ENCODE peak calls at places on chromosomes 16 and 17, in seven cellular contexts. One of them, this sample, is unnamed.

GRCh38 chr17:4565209-4566141 is 5.1 kb upstream of the GGT6 start:
- DNase-seq in H1: no peak
- DNase-seq in mesenchymal stem cell: peak; percentile 82
- DNase-seq in IMR-90: peak; percentile 75
- DNase-seq in trophoblast cell: peak; percentile 29
- DNase-seq in mesendoderm: peak; percentile 89
- DNase-seq in neuronal stem cell: peak; percentile 61
- DNase-seq in this sample: peak; percentile 89

GRCh38 chr17:49944451-49944850 is 24.5 kb upstream of the DLX4 start:
- DNase-seq in H1: no peak
- DNase-seq in trophoblast cell: no peak
- DNase-seq in IMR-90: no peak
- DNase-seq in mesenchymal stem cell: no peak
- DNase-seq in mesendoderm: peak; percentile 34
- DNase-seq in neuronal stem cell: no peak
- DNase-seq in this sample: no peak

GRCh38 chr17:67378444-67379250 is 1.6 kb downstream of the PITPNC1 start:
- DNase-seq in mesendoderm: peak; percentile 95
- DNase-seq in IMR-90: peak; percentile 82
- DNase-seq in neuronal stem cell: peak; percentile 82
- DNase-seq in mesenchymal stem cell: peak; percentile 86
- DNase-seq in trophoblast cell: peak; percentile 84
- DNase-seq in H1: no peak
- DNase-seq in this sample: peak; percentile 95

GRCh38 chr16:75288596-75289120 is 37.2 kb upstream of the BCAR1 start:
- DNase-seq in neuronal stem cell: no peak
- DNase-seq in H1: no peak
- DNase-seq in IMR-90: no peak
- DNase-seq in mesendoderm: no peak
- DNase-seq in mesenchymal stem cell: no peak
- DNase-seq in trophoblast cell: no peak
- DNase-seq in this sample: no peak

GRCh38 chr16:47045459-47045858 is 72.0 kb upstream of the DNAJA2 start:
- DNase-seq in trophoblast cell: no peak
- DNase-seq in mesenchymal stem cell: peak; percentile 7
- DNase-seq in IMR-90: no peak
- DNase-seq in neuronal stem cell: no peak
- DNase-seq in mesendoderm: no peak
- DNase-seq in H1: no peak
- DNase-seq in this sample: no peak

GRCh38 chr16:21283521-21284289 is 5.6 kb upstream of the CRYM start:
- DNase-seq in mesenchymal stem cell: peak; percentile 21
- DNase-seq in H1: peak; percentile 41
- DNase-seq in neuronal stem cell: peak; percentile 72
- DNase-seq in mesendoderm: peak; percentile 73
- DNase-seq in trophoblast cell: no peak
- DNase-seq in IMR-90: peak; percentile 25
- DNase-seq in this sample: peak; percentile 86

GRCh38 chr16:86029131-86029741 is 130.3 kb downstream of the IRF8 start:
- DNase-seq in mesenchymal stem cell: peak; percentile 90
- DNase-seq in IMR-90: peak; percentile 68
- DNase-seq in neuronal stem cell: no peak
- DNase-seq in mesendoderm: no peak
- DNase-seq in H1: no peak
- DNase-seq in trophoblast cell: no peak
- DNase-seq in this sample: no peak

GRCh38 chr16:23594186-23594585 is 1.9 kb downstream of the NDUFAB1 start:
- DNase-seq in IMR-90: no peak
- DNase-seq in mesendoderm: no peak
- DNase-seq in trophoblast cell: no peak
- DNase-seq in mesenchymal stem cell: no peak
- DNase-seq in neuronal stem cell: no peak
- DNase-seq in H1: no peak
- DNase-seq in this sample: no peak

GRCh38 chr17:10532026-10532425 is 13.7 kb upstream of the MYH1 start:
- DNase-seq in IMR-90: no peak
- DNase-seq in mesendoderm: no peak
- DNase-seq in trophoblast cell: no peak
- DNase-seq in mesenchymal stem cell: no peak
- DNase-seq in neuronal stem cell: no peak
- DNase-seq in H1: no peak
- DNase-seq in this sample: no peak

DNA sequence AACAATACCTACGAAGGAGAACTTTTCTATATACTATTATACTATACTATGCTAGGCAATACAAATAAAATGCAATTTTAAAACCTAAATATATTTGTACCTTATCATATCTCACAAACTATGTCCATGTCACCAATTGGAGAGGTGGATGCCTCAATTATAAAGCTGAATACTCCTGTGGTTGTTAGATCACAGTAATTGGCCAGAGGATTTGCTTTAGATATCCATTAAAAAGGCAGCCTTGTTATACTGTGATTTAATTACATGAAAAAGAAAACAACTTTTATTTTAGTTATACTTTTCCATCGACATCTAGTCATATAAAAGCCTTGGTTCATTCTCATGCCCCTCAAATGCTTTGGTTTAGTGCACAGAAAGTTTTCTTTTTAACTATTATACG is 129.3 kb downstream of the BRIP1 start:
- DNase-seq in IMR-90: no peak
- DNase-seq in neuronal stem cell: no peak
- DNase-seq in mesendoderm: no peak
- DNase-seq in H1: no peak
- DNase-seq in trophoblast cell: no peak
- DNase-seq in mesenchymal stem cell: no peak
- DNase-seq in this sample: no peak
- H2BK5ac ChIP-seq in IMR-90: no peak overlapping the region
- H2BK5ac ChIP-seq in neuronal stem cell: no peak overlapping the region
- H2BK5ac ChIP-seq in mesendoderm: no peak overlapping the region
- H2BK5ac ChIP-seq in H1: no peak overlapping the region
- H2BK5ac ChIP-seq in trophoblast cell: no peak overlapping the region
- H2BK5ac ChIP-seq in mesenchymal stem cell: no peak overlapping the region
- H2BK5ac ChIP-seq in this sample: no peak overlapping the region

DNA sequence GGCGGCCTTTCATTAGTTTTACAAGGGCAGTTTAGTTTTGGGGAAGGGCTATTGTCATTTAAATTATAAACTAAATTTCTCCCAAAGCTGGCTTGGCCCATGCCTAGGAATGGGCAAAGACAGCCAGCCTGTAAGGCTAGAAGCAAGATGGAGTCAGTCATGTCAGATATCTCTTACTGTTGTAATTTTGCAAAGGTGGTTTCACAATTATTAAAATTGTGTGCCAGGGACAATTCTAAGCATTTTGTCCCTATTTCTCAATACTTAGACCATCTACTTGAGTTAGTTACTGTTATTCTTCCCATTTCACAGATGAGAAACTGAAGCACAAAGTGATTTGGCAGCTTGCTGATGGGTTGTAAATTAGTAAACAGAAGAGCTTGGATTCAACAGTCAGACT is 467.7 kb upstream of the GOT2 start:
- DNase-seq in mesenchymal stem cell: no peak
- DNase-seq in neuronal stem cell: no peak
- DNase-seq in trophoblast cell: no peak
- DNase-seq in mesendoderm: no peak
- DNase-seq in H1: no peak
- DNase-seq in IMR-90: no peak
- DNase-seq in this sample: no peak
- H2BK5ac ChIP-seq in mesenchymal stem cell: no peak overlapping the region
- H2BK5ac ChIP-seq in neuronal stem cell: no peak overlapping the region
- H2BK5ac ChIP-seq in trophoblast cell: no peak overlapping the region
- H2BK5ac ChIP-seq in mesendoderm: no peak overlapping the region
- H2BK5ac ChIP-seq in H1: no peak overlapping the region
- H2BK5ac ChIP-seq in IMR-90: no peak overlapping the region
- H2BK5ac ChIP-seq in this sample: no peak overlapping the region

GRCh38 chr17:63682981-63683380 is 16.9 kb downstream of the LIMD2 start:
- DNase-seq in neuronal stem cell: no peak
- DNase-seq in mesendoderm: no peak
- DNase-seq in mesenchymal stem cell: no peak
- DNase-seq in IMR-90: no peak
- DNase-seq in trophoblast cell: no peak
- DNase-seq in H1: no peak
- DNase-seq in this sample: no peak
- H2BK5ac ChIP-seq in neuronal stem cell: no peak overlapping the region
- H2BK5ac ChIP-seq in mesendoderm: no peak overlapping the region
- H2BK5ac ChIP-seq in mesenchymal stem cell: no peak overlapping the region
- H2BK5ac ChIP-seq in IMR-90: no peak overlapping the region
- H2BK5ac ChIP-seq in trophoblast cell: no peak overlapping the region
- H2BK5ac ChIP-seq in H1: no peak overlapping the region
- H2BK5ac ChIP-seq in this sample: no peak overlapping the region

DNA sequence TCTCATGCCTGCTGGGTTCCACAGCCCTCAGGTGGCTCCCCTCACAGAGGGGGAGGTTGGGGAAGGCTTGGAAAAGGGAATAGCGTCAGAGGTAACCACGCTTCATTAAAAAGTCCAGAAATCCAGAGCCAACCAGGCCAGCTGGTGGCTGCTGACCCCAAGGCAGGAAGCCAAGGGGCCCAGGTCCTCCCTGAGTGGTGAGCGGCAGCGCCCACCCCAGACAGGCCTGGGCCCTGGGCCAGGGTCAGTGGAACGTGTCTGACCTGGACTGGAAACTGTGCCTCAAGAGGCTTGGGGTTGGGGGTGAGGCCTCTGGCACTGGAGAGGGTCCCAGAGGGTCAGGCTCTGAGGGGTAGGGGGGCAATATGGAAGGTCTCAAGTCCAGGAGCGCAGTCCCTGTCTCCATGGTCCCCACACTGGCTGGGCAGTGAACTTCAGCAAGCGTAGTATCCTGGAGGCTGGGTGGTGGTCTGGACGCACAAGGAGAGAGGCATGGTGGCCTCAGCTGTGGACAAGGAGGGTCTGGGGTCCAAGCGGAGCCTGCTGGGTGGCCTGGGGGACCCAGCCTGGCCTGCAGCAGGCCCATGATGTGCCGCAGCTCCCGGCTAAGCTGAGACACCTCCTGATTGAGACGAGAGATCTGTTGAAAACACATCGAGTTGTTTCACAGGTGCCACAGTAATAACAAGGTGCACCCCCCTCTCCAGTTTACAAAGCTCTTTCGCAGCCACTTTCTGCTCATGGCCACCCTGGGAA is 5.2 kb upstream of the RAB5C start:
- DNase-seq in IMR-90: no peak
- DNase-seq in neuronal stem cell: no peak
- DNase-seq in trophoblast cell: no peak
- DNase-seq in H1: no peak
- DNase-seq in mesendoderm: no peak
- DNase-seq in mesenchymal stem cell: no peak
- DNase-seq in this sample: no peak
- H2BK5ac ChIP-seq in IMR-90: no peak overlapping the region
- H2BK5ac ChIP-seq in neuronal stem cell: no peak overlapping the region
- H2BK5ac ChIP-seq in trophoblast cell: no peak overlapping the region
- H2BK5ac ChIP-seq in H1: peak overlapping the region; percentile 52
- H2BK5ac ChIP-seq in mesendoderm: no peak overlapping the region
- H2BK5ac ChIP-seq in mesenchymal stem cell: no peak overlapping the region
- H2BK5ac ChIP-seq in this sample: no peak overlapping the region

GRCh38 chr17:18064053-18064452 is 23.7 kb upstream of the DRG2 start:
- DNase-seq in mesendoderm: no peak
- DNase-seq in trophoblast cell: no peak
- DNase-seq in H1: no peak
- DNase-seq in IMR-90: no peak
- DNase-seq in mesenchymal stem cell: no peak
- DNase-seq in neuronal stem cell: no peak
- DNase-seq in this sample: no peak
- H2BK5ac ChIP-seq in mesendoderm: no peak overlapping the region
- H2BK5ac ChIP-seq in trophoblast cell: no peak overlapping the region
- H2BK5ac ChIP-seq in H1: no peak overlapping the region
- H2BK5ac ChIP-seq in IMR-90: no peak overlapping the region
- H2BK5ac ChIP-seq in mesenchymal stem cell: no peak overlapping the region
- H2BK5ac ChIP-seq in neuronal stem cell: no peak overlapping the region
- H2BK5ac ChIP-seq in this sample: no peak overlapping the region

GRCh38 chr16:817001-817906 is 16.7 kb upstream of the GNG13 start:
- DNase-seq in mesendoderm: no peak
- DNase-seq in IMR-90: no peak
- DNase-seq in trophoblast cell: no peak
- DNase-seq in neuronal stem cell: no peak
- DNase-seq in mesenchymal stem cell: no peak
- DNase-seq in H1: no peak
- DNase-seq in this sample: no peak

GRCh38 chr16:815861-816260 is 15.3 kb upstream of the GNG13 start:
- DNase-seq in neuronal stem cell: no peak
- DNase-seq in trophoblast cell: no peak
- DNase-seq in H1: no peak
- DNase-seq in IMR-90: no peak
- DNase-seq in mesenchymal stem cell: no peak
- DNase-seq in mesendoderm: no peak
- DNase-seq in this sample: no peak

GRCh38 chr16:814974-815373 is 14.4 kb upstream of the GNG13 start:
- DNase-seq in neuronal stem cell: no peak
- DNase-seq in H1: no peak
- DNase-seq in mesendoderm: no peak
- DNase-seq in trophoblast cell: no peak
- DNase-seq in IMR-90: peak; percentile 70
- DNase-seq in mesenchymal stem cell: peak; percentile 17
- DNase-seq in this sample: no peak

GRCh38 chr16:813204-813915 is 12.8 kb upstream of the GNG13 start:
- DNase-seq in mesenchymal stem cell: peak; percentile 14
- DNase-seq in trophoblast cell: no peak
- DNase-seq in H1: no peak
- DNase-seq in IMR-90: peak; percentile 8
- DNase-seq in neuronal stem cell: peak; percentile 49
- DNase-seq in mesendoderm: peak; percentile 55
- DNase-seq in this sample: peak; percentile 78

DNA sequence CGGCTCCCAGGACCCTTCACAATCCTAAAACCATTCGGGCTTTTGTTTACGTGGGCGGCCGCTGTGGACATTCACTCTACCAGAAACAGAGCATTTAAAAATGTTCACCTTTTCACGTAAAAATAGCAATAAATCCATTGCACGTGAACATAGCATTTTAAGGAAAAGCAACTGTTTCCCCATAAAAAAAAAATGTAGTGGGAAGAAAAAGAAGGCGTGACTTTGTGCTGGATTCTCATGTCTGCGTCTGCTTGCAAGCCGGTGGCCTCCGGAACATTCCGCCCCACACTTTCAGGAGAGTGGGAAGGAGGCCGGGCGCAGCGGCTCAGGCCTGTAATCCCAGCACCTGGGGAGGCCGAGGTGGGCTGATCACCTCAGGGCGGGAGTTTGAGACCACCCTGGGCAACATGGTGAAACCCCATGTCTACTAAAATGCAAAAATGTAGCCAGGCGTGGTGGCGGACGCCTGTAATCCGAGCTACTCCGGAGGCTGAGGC is 13.4 kb upstream of the GNG13 start:
- DNase-seq in neuronal stem cell: no peak
- DNase-seq in trophoblast cell: no peak
- DNase-seq in mesendoderm: no peak
- DNase-seq in IMR-90: no peak
- DNase-seq in H1: no peak
- DNase-seq in mesenchymal stem cell: no peak
- DNase-seq in this sample: no peak
- H2BK5ac ChIP-seq in neuronal stem cell: no peak overlapping the region
- H2BK5ac ChIP-seq in trophoblast cell: no peak overlapping the region
- H2BK5ac ChIP-seq in mesendoderm: no peak overlapping the region
- H2BK5ac ChIP-seq in IMR-90: no peak overlapping the region
- H2BK5ac ChIP-seq in H1: no peak overlapping the region
- H2BK5ac ChIP-seq in mesenchymal stem cell: no peak overlapping the region
- H2BK5ac ChIP-seq in this sample: no peak overlapping the region

GRCh38 chr17:75249564-75249963 is 11.8 kb downstream of the GGA3 start:
- DNase-seq in trophoblast cell: no peak
- DNase-seq in mesendoderm: no peak
- DNase-seq in IMR-90: no peak
- DNase-seq in mesenchymal stem cell: no peak
- DNase-seq in H1: no peak
- DNase-seq in neuronal stem cell: no peak
- DNase-seq in this sample: no peak
- H2BK5ac ChIP-seq in trophoblast cell: no peak overlapping the region
- H2BK5ac ChIP-seq in mesendoderm: no peak overlapping the region
- H2BK5ac ChIP-seq in IMR-90: no peak overlapping the region
- H2BK5ac ChIP-seq in mesenchymal stem cell: no peak overlapping the region
- H2BK5ac ChIP-seq in H1: no peak overlapping the region
- H2BK5ac ChIP-seq in neuronal stem cell: no peak overlapping the region
- H2BK5ac ChIP-seq in this sample: no peak overlapping the region

GRCh38 chr16:89837014-89837546 is 8.8 kb downstream of the SPIRE2 start:
- DNase-seq in trophoblast cell: no peak
- DNase-seq in neuronal stem cell: no peak
- DNase-seq in H1: no peak
- DNase-seq in mesendoderm: no peak
- DNase-seq in IMR-90: no peak
- DNase-seq in mesenchymal stem cell: no peak
- DNase-seq in this sample: no peak
- H2BK5ac ChIP-seq in trophoblast cell: peak overlapping the region; percentile 8
- H2BK5ac ChIP-seq in neuronal stem cell: no peak overlapping the region
- H2BK5ac ChIP-seq in H1: no peak overlapping the region
- H2BK5ac ChIP-seq in mesendoderm: no peak overlapping the region
- H2BK5ac ChIP-seq in IMR-90: no peak overlapping the region
- H2BK5ac ChIP-seq in mesenchymal stem cell: no peak overlapping the region
- H2BK5ac ChIP-seq in this sample: no peak overlapping the region

This sample was measured in H9.